ENCODE peak calls at places on chromosomes 12 and 14, in seven cellular contexts. V, R, P, D, I, X and H are unnamed samples.

GRCh38 chr12:94650143-94651056 is at the start of gene TMCC3:
- DNase-seq in V (no peak), R (no peak), P (peak; percentile 40), D (peak; percentile 87), I (no peak), X (no peak), H (peak; percentile 64)

GRCh38 chr12:19710811-19711793 is 271.8 kb downstream of the AEBP2 start:
- DNase-seq in V (no peak), R (peak; percentile 1), P (no peak), D (no peak), I (no peak), X (no peak), H (no peak)

GRCh38 chr14:56666716-56667115 is 87.1 kb downstream of the TMEM260 start:
- DNase-seq in V (no peak), R (no peak), P (no peak), D (no peak), I (no peak), X (no peak), H (no peak)

GRCh38 chr14:33940561-33941011 is 10.3 kb downstream of the EGLN3 start:
- DNase-seq in V (no peak), R (no peak), P (no peak), D (no peak), I (peak; percentile 35), X (no peak), H (no peak)

GRCh38 chr12:99453831-99454538 is 193.6 kb upstream of the GARIN6 start:
- DNase-seq in V (no peak), R (no peak), P (no peak), D (no peak), I (no peak), X (no peak), H (no peak)

GRCh38 chr14:101119830-101120571 is 216.5 kb upstream of the RTL1 start:
- DNase-seq in V (no peak), R (no peak), P (no peak), D (peak; percentile 61), I (no peak), X (no peak), H (no peak)

GRCh38 chr12:71007736-71008449 is 87.4 kb upstream of the PTPRR start:
- DNase-seq in V (no peak), R (no peak), P (no peak), D (no peak), I (no peak), X (no peak), H (no peak)

GRCh38 chr12:92971869-92972524 is 42.9 kb upstream of the EEA1 start:
- DNase-seq in V (no peak), R (no peak), P (no peak), D (no peak), I (no peak), X (no peak), H (no peak)

GRCh38 chr12:10368206-10369171 is 21.4 kb downstream of the KLRK1 start:
- DNase-seq in V (no peak), R (no peak), P (no peak), D (no peak), I (no peak), X (no peak), H (no peak)

GRCh38 chr12:795305-795704 is 42.9 kb downstream of the WNK1 start:
- DNase-seq in V (no peak), R (no peak), P (no peak), D (no peak), I (no peak), X (no peak), H (no peak)

GRCh38 chr12:38648813-38649212 is 256.6 kb downstream of the CPNE8 start:
- DNase-seq in V (no peak), R (no peak), P (no peak), D (peak; percentile 8), I (no peak), X (no peak), H (no peak)

GRCh38 chr14:31025335-31026075 is at the start of gene AP4S1:
- DNase-seq in V (no peak), R (peak; percentile 57), P (peak; percentile 19), D (peak; percentile 65), I (peak; percentile 37), X (no peak), H (peak; percentile 17)

GRCh38 chr12:56078931-56079728 is 835 bp upstream of the ERBB3 start:
- DNase-seq in V (peak; percentile 82), R (peak; percentile 81), P (peak; percentile 83), D (peak; percentile 94), I (peak; percentile 83), X (no peak), H (peak; percentile 81)

GRCh38 chr12:92696240-92696639 is 6.5 kb upstream of the PLEKHG7 start:
- DNase-seq in V (no peak), R (no peak), P (no peak), D (no peak), I (no peak), X (no peak), H (no peak)

GRCh38 chr12:128075332-128075731 is 191.6 kb upstream of the TMEM132C start:
- DNase-seq in V (no peak), R (no peak), P (no peak), D (no peak), I (no peak), X (no peak), H (no peak)

GRCh38 chr12:76236640-76237039 is 111.6 kb downstream of the BBS10 start:
- DNase-seq in V (no peak), R (peak; percentile 12), P (no peak), D (no peak), I (no peak), X (no peak), H (no peak)

GRCh38 chr14:27123162-27123561 is 525.3 kb upstream of the NOVA1 start:
- DNase-seq in V (no peak), R (no peak), P (no peak), D (no peak), I (no peak), X (no peak), H (no peak)

GRCh38 chr12:80056845-80057244 is 42.5 kb upstream of the OTOGL start:
- DNase-seq in V (no peak), R (no peak), P (no peak), D (no peak), I (no peak), X (no peak), H (no peak)

GRCh38 chr14:76958975-76959710 is 69.4 kb downstream of the IRF2BPL start:
- DNase-seq in V (no peak), R (peak; percentile 81), P (no peak), D (peak; percentile 77), I (peak; percentile 42), X (peak; percentile 79), H (no peak)

GRCh38 chr12:49982246-49983229 is 9.8 kb downstream of the AQP6 start:
- DNase-seq in V (no peak), R (no peak), P (no peak), D (no peak), I (no peak), X (no peak), H (no peak)

GRCh38 chr12:120117961-120118709 is 1.6 kb upstream of the RAB35 start:
- DNase-seq in V (no peak), R (peak; percentile 45), P (no peak), D (no peak), I (peak; percentile 63), X (no peak), H (no peak)

GRCh38 chr14:92686763-92687427 is 61.5 kb downstream of the LGMN start:
- DNase-seq in V (peak; percentile 66), R (no peak), P (peak; percentile 84), D (peak; percentile 97), I (peak; percentile 82), X (no peak), H (peak; percentile 98)
- TF ChIP-seq POLR2AphosphoS5 in V (no peak), R (no peak), P (no peak), D (no peak), I (no peak), X (no peak), H (no peak)

GRCh38 chr14:79554816-79555215 is 656.5 kb downstream of the DIO2 start:
- DNase-seq in V (no peak), R (no peak), P (no peak), D (no peak), I (no peak), X (no peak), H (no peak)

GRCh38 chr14:79549515-79549914 is 661.8 kb downstream of the DIO2 start:
- DNase-seq in V (no peak), R (no peak), P (no peak), D (no peak), I (no peak), X (no peak), H (no peak)

GRCh38 chr14:79552778-79553177 is 658.5 kb downstream of the DIO2 start:
- DNase-seq in V (no peak), R (no peak), P (no peak), D (no peak), I (no peak), X (no peak), H (no peak)

GRCh38 chr14:79548836-79549235 is 662.5 kb downstream of the DIO2 start:
- DNase-seq in V (no peak), R (no peak), P (no peak), D (no peak), I (no peak), X (no peak), H (no peak)

GRCh38 chr14:79551591-79551990 is 659.7 kb downstream of the DIO2 start:
- DNase-seq in V (no peak), R (no peak), P (no peak), D (no peak), I (no peak), X (no peak), H (no peak)
- TF ChIP-seq TAF1 in V (no peak), R (no peak), P (no peak), D (no peak), I (no peak), X (no peak), H (no peak)

GRCh38 chr12:96720363-96720705 is 186.7 kb upstream of the NEDD1 start:
- DNase-seq in V (no peak), R (no peak), P (peak; percentile 16), D (no peak), I (no peak), X (no peak), H (peak; percentile 12)

GRCh38 chr12:96714199-96714598 is 192.9 kb upstream of the NEDD1 start:
- DNase-seq in V (no peak), R (no peak), P (no peak), D (no peak), I (no peak), X (no peak), H (no peak)

DNA sequence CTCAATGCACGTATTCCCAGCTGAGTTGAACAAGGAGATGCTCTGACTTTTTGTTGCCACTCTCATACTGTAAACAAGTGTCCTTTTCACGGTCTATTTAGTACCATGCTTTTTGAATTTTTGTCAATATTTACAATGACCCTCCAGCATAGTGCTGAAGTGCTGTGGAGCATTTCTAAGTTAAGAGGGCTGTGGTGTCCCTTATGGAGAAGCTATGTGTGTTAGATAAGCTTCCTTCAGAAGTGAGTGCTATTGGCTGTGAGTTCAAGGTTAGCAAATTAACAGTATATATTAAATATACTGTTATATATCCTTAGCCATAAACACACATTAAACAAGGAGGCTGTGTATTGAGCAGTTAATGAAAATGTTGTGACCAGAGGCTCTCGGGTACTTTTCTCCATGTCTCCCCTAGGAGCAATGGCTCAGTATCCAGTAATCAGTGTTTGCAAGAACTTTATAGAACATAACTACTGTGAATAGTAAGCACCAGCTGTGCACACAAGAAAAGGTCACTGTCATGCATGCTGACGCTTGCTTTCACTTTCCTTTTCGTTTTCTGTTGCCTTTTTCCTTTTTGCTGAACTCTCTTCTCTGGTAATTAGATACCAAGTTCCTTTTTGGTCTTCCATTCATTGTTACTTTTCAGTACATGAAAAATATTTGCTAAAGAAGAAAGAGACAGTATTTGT is 187.2 kb upstream of the NEDD1 start:
- DNase-seq in V (no peak), R (no peak), P (peak; percentile 26), D (no peak), I (no peak), X (peak; percentile 54), H (peak; percentile 10)
- TF ChIP-seq POLR2AphosphoS5 in V (no peak), R (no peak), P (no peak), D (no peak), I (no peak), X (no peak), H (no peak)

GRCh38 chr12:25482637-25483036 is 70.4 kb downstream of the LMNTD1 start:
- DNase-seq in V (no peak), R (no peak), P (no peak), D (peak; percentile 34), I (no peak), X (no peak), H (no peak)
- TF ChIP-seq TAF1 in V (no peak), R (no peak), P (no peak), D (no peak), I (no peak), X (no peak), H (no peak)